ENCODE peak calls at places on chromosomes 13 and 19, in seven cellular contexts. S is cardiac muscle cell, T is aorta, A is body of pancreas, V is ovary, G is mesendoderm, B is ascending aorta. E is an unnamed sample. For H3K27me3, the result is how much of the 10 kb centered on the place peaks cover.

GRCh38 chr13:106505295-106505694 is 30.2 kb downstream of the EFNB2 start:
- DNase-seq in S (no peak), T (no peak), A (no peak), V (no peak), G (no peak), B (no peak), E (no peak)

GRCh38 chr19:17358395-17358794 is 18.7 kb downstream of the PLVAP start:
- DNase-seq in S (no peak), T (peak), A (no peak), V (no peak), G (no peak), B (no peak), E (no peak)

GRCh38 chr13:24692541-24692940 is 12.3 kb downstream of the ATP12A start:
- DNase-seq in S (peak), T (peak), A (no peak), V (no peak), G (peak), B (no peak), E (peak)

GRCh38 chr13:27461940-27462584 is 11.7 kb upstream of the MTIF3 start:
- DNase-seq in S (no peak), T (no peak), A (no peak), V (no peak), G (no peak), B (no peak), E (no peak)

GRCh38 chr19:19531951-19532805 is 3.5 kb downstream of the YJEFN3 start:
- DNase-seq in S (peak), T (peak), A (peak), V (peak), G (peak), B (no peak), E (peak)

GRCh38 chr19:11475861-11476260 is 5.0 kb downstream of the ELAVL3 start:
- DNase-seq in S (no peak), T (no peak), A (peak), V (no peak), G (no peak), B (no peak), E (no peak)

GRCh38 chr19:38375748-38376147 is 1.4 kb downstream of the PSMD8 start:
- DNase-seq in S (no peak), T (no peak), A (no peak), V (no peak), G (no peak), B (no peak), E (no peak)

GRCh38 chr13:76882431-76882830 is 3.8 kb downstream of the KCTD12 start:
- DNase-seq in S (peak), T (peak), A (no peak), V (no peak), G (no peak), B (no peak), E (no peak)

GRCh38 chr19:46825731-46826055 is 25.0 kb downstream of the AP2S1 start:
- DNase-seq in S (no peak), T (no peak), A (no peak), V (no peak), G (no peak), B (no peak), E (no peak)

GRCh38 chr19:46537136-46538097 is 41.8 kb upstream of the PNMA8B start:
- DNase-seq in S (peak), T (no peak), A (peak), V (peak), G (peak), B (no peak), E (peak)

GRCh38 chr13:44142540-44142867 is 231.1 kb upstream of the SERP2 start:
- DNase-seq in S (no peak), T (no peak), A (peak), V (no peak), G (no peak), B (no peak), E (peak)

GRCh38 chr13:100989424-100989823 is 314.8 kb upstream of the TMTC4 start:
- DNase-seq in S (no peak), T (no peak), A (no peak), V (no peak), G (no peak), B (no peak), E (no peak)

GRCh38 chr13:33174491-33174890 is 111.1 kb downstream of the STARD13 start:
- DNase-seq in S (no peak), T (no peak), A (no peak), V (no peak), G (no peak), B (no peak), E (no peak)

GRCh38 chr13:85538957-85539356 is 260.3 kb downstream of the SLITRK6 start:
- DNase-seq in S (no peak), T (no peak), A (no peak), V (no peak), G (no peak), B (no peak), E (no peak)

GRCh38 chr19:35468637-35469036 is 20.6 kb downstream of the FFAR2 start:
- DNase-seq in S (peak), T (peak), A (peak), V (peak), G (peak), B (no peak), E (no peak)

GRCh38 chr13:109778102-109778542 is 8.3 kb downstream of the IRS2 start:
- DNase-seq in S (no peak), T (no peak), A (peak), V (no peak), G (peak), B (no peak), E (no peak)

GRCh38 chr19:18491995-18492953 is 29.6 kb downstream of the ELL start:
- DNase-seq in S (no peak), T (no peak), A (no peak), V (no peak), G (no peak), B (no peak), E (no peak)

DNA sequence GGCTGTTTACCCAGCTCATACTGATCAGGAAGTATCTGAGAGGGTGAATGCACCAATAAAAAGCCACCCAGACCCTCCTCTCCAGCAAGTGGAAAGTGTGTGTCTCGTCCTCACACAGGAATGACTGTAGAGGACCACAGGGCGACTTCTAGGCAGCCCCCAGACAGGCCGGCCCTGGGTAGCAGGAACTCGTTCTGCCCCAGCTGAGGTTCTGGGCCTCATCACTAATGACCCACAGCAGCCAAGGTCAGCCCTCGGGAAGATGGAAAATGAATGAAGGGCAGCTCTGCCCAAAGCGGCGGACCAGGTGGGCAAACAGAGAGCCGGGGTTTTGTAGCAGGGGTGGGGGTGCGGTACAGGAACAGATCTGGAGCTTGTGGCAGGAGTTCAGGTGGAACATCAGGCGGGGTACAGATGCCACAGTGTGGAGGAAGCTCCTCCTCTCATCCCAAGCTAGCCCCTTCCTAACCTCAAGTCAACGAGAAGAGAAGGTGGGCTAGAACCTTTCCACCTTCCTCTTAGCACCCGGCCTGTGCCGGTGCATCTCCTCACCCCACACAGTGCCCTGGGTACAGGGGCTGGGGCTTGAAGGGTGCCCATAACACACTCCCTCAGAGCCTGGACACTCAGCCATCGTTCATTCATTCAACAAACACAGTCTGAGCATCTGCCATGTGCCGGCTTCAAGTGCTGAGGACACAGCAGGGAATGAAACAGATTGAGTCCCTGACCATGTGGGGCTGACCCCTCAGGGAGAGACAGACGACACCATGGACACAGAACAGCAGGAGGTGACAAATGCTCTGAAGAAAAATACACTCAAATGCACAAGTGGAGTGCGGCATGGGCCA is 36.2 kb downstream of the RFX2 start:
- DNase-seq in S (no peak), T (peak), A (no peak), V (peak), G (no peak), B (no peak), E (no peak)
- H3K27me3 ChIP-seq in S (under half), T (under half), A (under half), V (under half), G (under half), B (under half), E (under half)

DNA sequence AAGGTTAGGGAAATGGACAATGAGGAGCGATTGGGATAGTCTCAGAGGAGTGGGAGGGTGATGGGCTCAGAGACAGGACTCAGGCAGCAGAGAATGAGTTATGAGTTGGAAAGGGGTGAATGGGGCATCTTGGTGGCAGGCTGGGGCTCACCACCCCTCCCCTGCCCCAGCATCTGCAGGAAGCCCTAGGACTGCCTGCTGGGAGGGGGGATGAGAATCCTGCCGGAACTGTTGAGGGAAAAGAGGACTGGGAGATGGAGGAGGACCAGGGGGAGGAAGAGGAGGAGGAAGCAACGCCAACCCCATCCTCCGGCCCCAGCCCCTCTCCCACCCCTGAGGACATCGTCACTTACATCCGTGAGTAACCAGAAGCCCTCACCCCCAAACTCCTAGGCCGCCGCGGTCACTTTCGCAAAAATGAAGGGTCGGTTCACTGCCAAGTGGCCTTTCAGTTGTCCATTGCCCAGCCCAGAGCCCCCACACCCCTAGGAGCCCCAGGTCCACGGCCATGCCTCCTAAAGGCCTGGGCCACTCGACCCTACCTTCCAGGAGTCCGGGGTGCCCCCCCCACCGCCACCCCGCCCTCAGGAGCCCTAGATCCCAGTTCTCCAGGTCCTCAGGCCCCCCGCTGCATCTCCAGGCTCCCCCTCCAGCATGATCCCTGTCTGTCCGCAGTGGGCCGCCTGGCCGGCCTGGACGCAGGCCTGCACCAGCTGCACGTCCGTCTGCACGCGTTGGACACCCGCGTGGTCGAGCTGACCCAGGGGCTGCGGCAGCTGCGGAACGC is 764 bp downstream of the CLEC11A start:
- DNase-seq in S (no peak), T (no peak), A (no peak), V (no peak), G (no peak), B (no peak), E (no peak)
- H3K27me3 ChIP-seq in S (under half), T (under half), A (under half), V (under half), G (under half), B (under half), E (under half)

GRCh38 chr19:9054207-9054606 is 32.7 kb upstream of the OR1M1 start:
- DNase-seq in S (no peak), T (no peak), A (no peak), V (no peak), G (no peak), B (no peak), E (no peak)

GRCh38 chr19:9054768-9055167 is 32.1 kb upstream of the OR1M1 start:
- DNase-seq in S (no peak), T (no peak), A (no peak), V (no peak), G (peak), B (no peak), E (no peak)

GRCh38 chr19:9057505-9058258 is 29.2 kb upstream of the OR1M1 start:
- DNase-seq in S (no peak), T (no peak), A (no peak), V (no peak), G (no peak), B (no peak), E (no peak)

GRCh38 chr19:9052894-9053293 is 34.0 kb upstream of the OR1M1 start:
- DNase-seq in S (no peak), T (no peak), A (no peak), V (no peak), G (no peak), B (no peak), E (no peak)
- H3K27me3 ChIP-seq in S (under half), T (under half), A (under half), V (under half), G (under half), B (under half), E (under half)

DNA sequence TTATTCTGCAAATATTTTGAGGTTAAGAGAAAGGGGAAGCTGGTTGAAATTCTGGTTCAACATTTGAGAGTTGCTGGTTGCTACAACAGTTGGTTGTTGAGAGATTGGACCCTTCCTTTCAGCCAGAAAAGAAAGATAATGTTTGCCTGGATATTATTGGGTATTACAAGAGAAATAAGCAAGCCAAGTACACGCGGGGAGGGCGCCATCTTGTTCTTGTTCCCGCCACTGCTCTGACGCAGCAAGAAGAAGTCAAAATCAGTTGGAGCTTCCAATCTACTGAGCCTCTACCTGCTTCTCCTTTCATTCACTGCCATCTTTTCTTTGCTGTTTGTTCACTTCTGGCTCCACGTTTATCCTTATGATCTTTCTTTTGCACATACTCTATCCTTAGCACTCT is 18.4 kb downstream of the BSPH1 start:
- DNase-seq in S (no peak), T (no peak), A (no peak), V (no peak), G (no peak), B (no peak), E (no peak)
- H3K27me3 ChIP-seq in S (under half), T (under half), A (under half), V (under half), G (under half), B (under half), E (under half)

DNA sequence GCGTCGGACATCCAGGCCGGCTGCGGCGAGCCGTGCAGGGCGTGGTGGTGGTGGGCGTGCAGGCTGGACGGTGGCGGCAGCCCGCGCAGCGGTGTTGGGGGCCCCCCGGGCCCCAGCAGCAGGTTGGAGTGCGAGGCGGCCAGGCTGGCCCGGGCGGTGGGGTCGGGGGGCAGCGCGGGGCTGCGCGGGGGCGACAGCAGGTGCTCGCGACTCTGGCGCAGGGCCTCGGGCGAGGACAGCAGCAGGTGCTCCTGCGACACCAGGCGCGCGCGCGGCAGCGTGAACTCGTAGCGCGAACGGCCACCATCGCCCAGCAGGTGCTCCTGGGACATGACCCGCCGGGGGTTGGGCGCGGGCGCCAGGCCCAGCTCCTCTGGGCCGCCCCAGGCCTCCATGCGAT is 9.8 kb downstream of the SHISA7 start:
- DNase-seq in S (no peak), T (no peak), A (no peak), V (no peak), G (no peak), B (no peak), E (no peak)
- H3K27me3 ChIP-seq in S (under half), T (under half), A (under half), V (under half), G (under half), B (under half), E (under half)

GRCh38 chr19:29311391-29311790 is 98.4 kb upstream of the UQCRFS1 start:
- DNase-seq in S (no peak), T (no peak), A (no peak), V (no peak), G (peak), B (no peak), E (no peak)

GRCh38 chr19:29303707-29304090 is 90.7 kb upstream of the UQCRFS1 start:
- DNase-seq in S (no peak), T (no peak), A (no peak), V (no peak), G (no peak), B (no peak), E (no peak)

GRCh38 chr19:29309637-29310036 is 96.7 kb upstream of the UQCRFS1 start:
- DNase-seq in S (no peak), T (no peak), A (no peak), V (no peak), G (no peak), B (no peak), E (no peak)

GRCh38 chr19:29305268-29305667 is 92.3 kb upstream of the UQCRFS1 start:
- DNase-seq in S (no peak), T (no peak), A (no peak), V (no peak), G (no peak), B (no peak), E (no peak)

DNA sequence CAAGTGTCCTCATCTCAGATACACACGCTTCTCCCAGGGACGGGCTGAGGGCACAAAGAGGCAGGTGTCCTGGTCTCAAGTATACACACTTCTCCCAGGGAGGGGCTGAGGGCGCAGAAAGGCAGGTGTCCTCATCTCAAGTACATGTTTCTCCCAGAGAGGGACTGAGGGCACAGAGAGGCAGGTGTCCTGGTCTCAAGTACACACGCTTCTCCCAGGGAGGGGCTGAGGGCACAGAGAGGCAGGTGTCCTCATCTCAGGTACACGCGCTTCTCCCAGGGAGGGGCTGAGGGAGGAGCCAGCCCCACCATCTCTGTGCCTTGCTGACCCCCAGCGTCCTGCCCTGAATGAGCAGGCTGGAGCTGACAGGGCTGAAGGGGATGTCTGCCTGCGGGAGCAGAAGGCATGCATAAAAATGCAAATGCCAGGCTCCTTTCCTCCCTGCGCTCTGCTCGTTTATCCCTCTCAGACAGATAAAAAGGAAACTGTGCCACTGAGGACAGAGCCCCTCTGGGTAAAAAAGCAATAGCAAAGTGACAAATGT is 96.1 kb upstream of the UQCRFS1 start:
- DNase-seq in S (no peak), T (no peak), A (no peak), V (no peak), G (peak), B (no peak), E (no peak)
- H3K27me3 ChIP-seq in S (half or more), T (under half), A (under half), V (under half), G (under half), B (under half), E (under half)

GRCh38 chr13:112077729-112078128 is 10.8 kb downstream of the SOX1 start:
- DNase-seq in S (no peak), T (no peak), A (no peak), V (no peak), G (no peak), B (no peak), E (no peak)
- H3K27me3 ChIP-seq in S (half or more), T (under half), A (under half), V (under half), G (under half), B (under half), E (under half)

E was measured in tibial nerve.